ENCODE peak calls at places on chromosomes 7 and 10, in six cellular contexts. One of them, this sample, is unnamed.

GRCh38 chr10:48649349-48649944 is 35.2 kb upstream of the WDFY4 start:
- DNase-seq in activated CD4-positive, alpha-beta T cell treated with anti-CD3 and anti-CD28 coated beads, Interleukin-2, amount 10 ng/mL, durations not matched to agents 7 days and 5 days: no peak
- DNase-seq in ELR: peak; percentile 11
- DNase-seq in memory B cell: peak; percentile 8
- DNase-seq in GM19239: no peak
- DNase-seq in activated CD4-positive, CD25-positive, alpha-beta regulatory T cell: no peak
- DNase-seq in this sample: no peak

GRCh38 chr10:677750-678661 is 11.5 kb downstream of the DIP2C start:
- DNase-seq in activated CD4-positive, CD25-positive, alpha-beta regulatory T cell: no peak
- DNase-seq in activated CD4-positive, alpha-beta T cell treated with anti-CD3 and anti-CD28 coated beads, Interleukin-2, amount 10 ng/mL, durations not matched to agents 7 days and 5 days: no peak
- DNase-seq in GM19239: no peak
- DNase-seq in ELR: no peak
- DNase-seq in memory B cell: no peak
- DNase-seq in this sample: no peak

GRCh38 chr7:22082886-22083710 is 137.4 kb upstream of the CDCA7L start:
- DNase-seq in activated CD4-positive, CD25-positive, alpha-beta regulatory T cell: peak; percentile 46
- DNase-seq in GM19239: peak; percentile 85
- DNase-seq in activated CD4-positive, alpha-beta T cell treated with anti-CD3 and anti-CD28 coated beads, Interleukin-2, amount 10 ng/mL, durations not matched to agents 7 days and 5 days: peak; percentile 80
- DNase-seq in ELR: peak; percentile 82
- DNase-seq in memory B cell: peak; percentile 99
- DNase-seq in this sample: peak; percentile 93

GRCh38 chr7:26348234-26348851 is 56.7 kb downstream of the SNX10 start:
- DNase-seq in GM19239: no peak
- DNase-seq in memory B cell: no peak
- DNase-seq in activated CD4-positive, alpha-beta T cell treated with anti-CD3 and anti-CD28 coated beads, Interleukin-2, amount 10 ng/mL, durations not matched to agents 7 days and 5 days: no peak
- DNase-seq in ELR: no peak
- DNase-seq in activated CD4-positive, CD25-positive, alpha-beta regulatory T cell: no peak
- DNase-seq in this sample: no peak

GRCh38 chr7:105387621-105388372 is 924 bp downstream of the SRPK2 start:
- DNase-seq in activated CD4-positive, CD25-positive, alpha-beta regulatory T cell: peak; percentile 19
- DNase-seq in ELR: peak; percentile 69
- DNase-seq in activated CD4-positive, alpha-beta T cell treated with anti-CD3 and anti-CD28 coated beads, Interleukin-2, amount 10 ng/mL, durations not matched to agents 7 days and 5 days: peak; percentile 59
- DNase-seq in GM19239: peak; percentile 79
- DNase-seq in memory B cell: peak; percentile 45
- DNase-seq in this sample: peak; percentile 65

GRCh38 chr10:130138479-130138866 is 2.3 kb downstream of the GLRX3 start:
- DNase-seq in activated CD4-positive, alpha-beta T cell treated with anti-CD3 and anti-CD28 coated beads, Interleukin-2, amount 10 ng/mL, durations not matched to agents 7 days and 5 days: no peak
- DNase-seq in ELR: peak; percentile 79
- DNase-seq in activated CD4-positive, CD25-positive, alpha-beta regulatory T cell: no peak
- DNase-seq in memory B cell: no peak
- DNase-seq in GM19239: no peak
- DNase-seq in this sample: no peak

GRCh38 chr7:18866359-18867036 is 250.9 kb downstream of the TWIST1 start:
- DNase-seq in memory B cell: no peak
- DNase-seq in activated CD4-positive, alpha-beta T cell treated with anti-CD3 and anti-CD28 coated beads, Interleukin-2, amount 10 ng/mL, durations not matched to agents 7 days and 5 days: no peak
- DNase-seq in GM19239: no peak
- DNase-seq in ELR: peak; percentile 99
- DNase-seq in activated CD4-positive, CD25-positive, alpha-beta regulatory T cell: no peak
- DNase-seq in this sample: no peak

GRCh38 chr10:89301231-89301630 is 615 bp upstream of the IFIT2 start:
- DNase-seq in ELR: peak; percentile 51
- DNase-seq in GM19239: no peak
- DNase-seq in activated CD4-positive, CD25-positive, alpha-beta regulatory T cell: no peak
- DNase-seq in activated CD4-positive, alpha-beta T cell treated with anti-CD3 and anti-CD28 coated beads, Interleukin-2, amount 10 ng/mL, durations not matched to agents 7 days and 5 days: no peak
- DNase-seq in memory B cell: peak; percentile 22
- DNase-seq in this sample: no peak

GRCh38 chr7:94301024-94301588 is 93.6 kb upstream of the COL1A2 start:
- DNase-seq in memory B cell: no peak
- DNase-seq in ELR: peak; percentile 97
- DNase-seq in activated CD4-positive, alpha-beta T cell treated with anti-CD3 and anti-CD28 coated beads, Interleukin-2, amount 10 ng/mL, durations not matched to agents 7 days and 5 days: no peak
- DNase-seq in activated CD4-positive, CD25-positive, alpha-beta regulatory T cell: no peak
- DNase-seq in GM19239: no peak
- DNase-seq in this sample: no peak

GRCh38 chr10:89633484-89633883 is 11.6 kb downstream of the PANK1 start:
- DNase-seq in memory B cell: no peak
- DNase-seq in GM19239: no peak
- DNase-seq in ELR: peak; percentile 39
- DNase-seq in activated CD4-positive, CD25-positive, alpha-beta regulatory T cell: no peak
- DNase-seq in activated CD4-positive, alpha-beta T cell treated with anti-CD3 and anti-CD28 coated beads, Interleukin-2, amount 10 ng/mL, durations not matched to agents 7 days and 5 days: no peak
- DNase-seq in this sample: no peak

GRCh38 chr7:72292794-72293193 is 119.3 kb downstream of the CALN1 start:
- DNase-seq in activated CD4-positive, CD25-positive, alpha-beta regulatory T cell: no peak
- DNase-seq in activated CD4-positive, alpha-beta T cell treated with anti-CD3 and anti-CD28 coated beads, Interleukin-2, amount 10 ng/mL, durations not matched to agents 7 days and 5 days: no peak
- DNase-seq in memory B cell: no peak
- DNase-seq in ELR: no peak
- DNase-seq in GM19239: no peak
- DNase-seq in this sample: no peak

GRCh38 chr10:88437411-88437810 is 145.7 kb downstream of the RNLS start:
- DNase-seq in GM19239: no peak
- DNase-seq in ELR: no peak
- DNase-seq in activated CD4-positive, CD25-positive, alpha-beta regulatory T cell: no peak
- DNase-seq in activated CD4-positive, alpha-beta T cell treated with anti-CD3 and anti-CD28 coated beads, Interleukin-2, amount 10 ng/mL, durations not matched to agents 7 days and 5 days: no peak
- DNase-seq in memory B cell: no peak
- DNase-seq in this sample: no peak

GRCh38 chr10:131207176-131207575 is 104.3 kb downstream of the TCERG1L start:
- DNase-seq in activated CD4-positive, CD25-positive, alpha-beta regulatory T cell: no peak
- DNase-seq in GM19239: no peak
- DNase-seq in memory B cell: no peak
- DNase-seq in activated CD4-positive, alpha-beta T cell treated with anti-CD3 and anti-CD28 coated beads, Interleukin-2, amount 10 ng/mL, durations not matched to agents 7 days and 5 days: no peak
- DNase-seq in ELR: no peak
- DNase-seq in this sample: no peak

GRCh38 chr10:103983367-103983911 is 16.5 kb downstream of the SLK start:
- DNase-seq in GM19239: peak; percentile 21
- DNase-seq in ELR: peak; percentile 31
- DNase-seq in memory B cell: peak; percentile 22
- DNase-seq in activated CD4-positive, alpha-beta T cell treated with anti-CD3 and anti-CD28 coated beads, Interleukin-2, amount 10 ng/mL, durations not matched to agents 7 days and 5 days: peak; percentile 25
- DNase-seq in activated CD4-positive, CD25-positive, alpha-beta regulatory T cell: no peak
- DNase-seq in this sample: no peak

GRCh38 chr10:35394411-35394851 is 58.1 kb downstream of the CCNY start:
- DNase-seq in memory B cell: no peak
- DNase-seq in activated CD4-positive, alpha-beta T cell treated with anti-CD3 and anti-CD28 coated beads, Interleukin-2, amount 10 ng/mL, durations not matched to agents 7 days and 5 days: no peak
- DNase-seq in activated CD4-positive, CD25-positive, alpha-beta regulatory T cell: no peak
- DNase-seq in ELR: no peak
- DNase-seq in GM19239: no peak
- DNase-seq in this sample: no peak